ENCODE peak calls at places on chromosomes 3 and 15, in seven cellular contexts. A is fibroblast of lung, Z is tibial artery, Y is GM23338, E is left lung, I is endodermal cell, H is stomach. D is an unnamed sample.

GRCh38 chr15:74200394-74200793 is 2.2 kb downstream of the STRA6 start:
- DNase-seq in A (peak), Z (peak), Y (no peak), E (no peak), I (no peak), H (no peak), D (no peak)

GRCh38 chr3:59482684-59483083 is 432.9 kb upstream of the CFAP20DC start:
- DNase-seq in A (no peak), Z (no peak), Y (no peak), E (no peak), I (no peak), H (no peak), D (no peak)

GRCh38 chr3:197736010-197736490 is 654 bp downstream of the RUBCN start:
- DNase-seq in A (no peak), Z (no peak), Y (peak), E (no peak), I (peak), H (peak), D (no peak)

GRCh38 chr15:89367485-89368451 is 33.1 kb upstream of the POLG start:
- DNase-seq in A (no peak), Z (no peak), Y (peak), E (no peak), I (peak), H (no peak), D (no peak)

GRCh38 chr3:197015790-197016705 is 13.6 kb downstream of the MELTF start:
- DNase-seq in A (no peak), Z (no peak), Y (no peak), E (no peak), I (no peak), H (no peak), D (no peak)

GRCh38 chr3:136838641-136839555 is 20.0 kb downstream of the SLC35G2 start:
- DNase-seq in A (peak), Z (no peak), Y (no peak), E (no peak), I (no peak), H (no peak), D (no peak)

GRCh38 chr3:71581451-71581980 is 2.0 kb downstream of the FOXP1 start:
- DNase-seq in A (no peak), Z (peak), Y (peak), E (peak), I (peak), H (peak), D (peak)

GRCh38 chr15:45268135-45268534 is 16.1 kb downstream of the SLC28A2 start:
- DNase-seq in A (no peak), Z (no peak), Y (peak), E (no peak), I (peak), H (peak), D (no peak)

GRCh38 chr3:17179381-17180205 is 294.8 kb downstream of the PLCL2 start:
- DNase-seq in A (peak), Z (no peak), Y (no peak), E (no peak), I (no peak), H (no peak), D (no peak)

GRCh38 chr15:49415638-49416037 is 7.4 kb upstream of the FGF7 start:
- DNase-seq in A (peak), Z (no peak), Y (no peak), E (no peak), I (no peak), H (no peak), D (no peak)

GRCh38 chr3:173843060-173843459 is 445.5 kb downstream of the NLGN1 start:
- DNase-seq in A (no peak), Z (no peak), Y (no peak), E (no peak), I (no peak), H (no peak), D (no peak)

DNA sequence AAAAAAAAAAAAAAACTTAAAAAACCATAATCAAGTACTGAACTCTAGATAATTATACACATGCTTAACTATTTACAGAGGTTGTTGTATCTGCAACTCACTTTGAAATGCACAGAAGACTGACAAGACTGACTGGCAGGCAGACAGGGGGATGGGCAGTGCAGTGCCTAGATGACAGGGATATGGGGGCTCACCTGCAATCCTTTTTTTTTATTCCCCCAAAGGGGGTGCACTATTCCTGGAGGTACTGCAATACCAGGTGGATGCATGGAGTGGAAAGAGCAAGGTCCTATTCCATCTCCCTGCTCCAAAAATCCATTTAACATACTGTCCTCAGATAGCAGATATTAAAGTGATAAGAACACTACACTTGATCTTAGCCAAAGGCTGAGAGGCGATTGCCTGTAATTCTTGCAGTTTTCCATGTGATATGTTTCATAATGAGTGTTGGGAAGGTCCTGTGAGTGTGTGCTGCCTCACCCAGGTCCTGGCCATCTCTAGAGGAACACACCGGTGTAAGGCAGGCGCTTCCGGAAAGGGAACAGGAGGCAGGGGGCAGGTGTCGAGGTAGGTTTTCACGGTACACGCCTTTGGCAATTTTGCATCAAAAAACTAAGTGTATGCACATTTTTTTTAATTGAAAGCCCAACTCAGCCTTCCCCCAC is 22.7 kb downstream of the SEC61A1 start:
- DNase-seq in A (no peak), Z (no peak), Y (no peak), E (no peak), I (no peak), H (no peak), D (no peak)
- H3K4me3 ChIP-seq in A (peak), Z (peak), Y (peak), E (peak), I (peak), H (peak), D (peak)

GRCh38 chr15:63349156-63349555 is 32.5 kb downstream of the CA12 start:
- DNase-seq in A (no peak), Z (no peak), Y (no peak), E (no peak), I (no peak), H (no peak), D (no peak)

GRCh38 chr15:63349621-63350020 is 32.0 kb downstream of the CA12 start:
- DNase-seq in A (no peak), Z (no peak), Y (no peak), E (no peak), I (no peak), H (no peak), D (no peak)

GRCh38 chr15:63350178-63350621 is 31.4 kb downstream of the CA12 start:
- DNase-seq in A (peak), Z (peak), Y (no peak), E (no peak), I (no peak), H (no peak), D (no peak)

GRCh38 chr15:63352808-63353207 is 28.8 kb downstream of the CA12 start:
- DNase-seq in A (no peak), Z (no peak), Y (no peak), E (no peak), I (no peak), H (no peak), D (no peak)

DNA sequence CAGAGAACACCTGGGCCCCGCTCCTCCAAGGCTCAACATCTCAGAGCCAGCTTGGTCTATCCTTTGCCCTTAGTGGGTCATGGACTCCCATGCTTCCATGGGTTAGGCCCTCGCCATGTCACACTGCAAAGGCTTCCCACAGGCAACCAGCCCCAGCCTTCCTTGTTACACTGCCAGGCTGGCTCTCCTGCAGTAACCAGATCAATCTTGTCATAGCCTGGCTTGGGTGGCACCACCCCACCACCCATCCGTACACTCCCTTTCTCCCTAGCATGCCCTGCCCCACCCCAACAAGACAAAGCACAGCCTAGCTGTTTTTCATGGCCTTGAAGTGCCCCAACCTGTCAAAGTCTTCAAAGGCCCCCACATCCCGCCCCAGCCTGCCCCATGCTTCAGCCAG is 30.5 kb downstream of the CA12 start:
- DNase-seq in A (no peak), Z (no peak), Y (no peak), E (no peak), I (no peak), H (no peak), D (no peak)
- H3K27ac ChIP-seq in A (no peak), Z (no peak), Y (no peak), E (no peak), I (no peak), H (no peak), D (no peak)

DNA sequence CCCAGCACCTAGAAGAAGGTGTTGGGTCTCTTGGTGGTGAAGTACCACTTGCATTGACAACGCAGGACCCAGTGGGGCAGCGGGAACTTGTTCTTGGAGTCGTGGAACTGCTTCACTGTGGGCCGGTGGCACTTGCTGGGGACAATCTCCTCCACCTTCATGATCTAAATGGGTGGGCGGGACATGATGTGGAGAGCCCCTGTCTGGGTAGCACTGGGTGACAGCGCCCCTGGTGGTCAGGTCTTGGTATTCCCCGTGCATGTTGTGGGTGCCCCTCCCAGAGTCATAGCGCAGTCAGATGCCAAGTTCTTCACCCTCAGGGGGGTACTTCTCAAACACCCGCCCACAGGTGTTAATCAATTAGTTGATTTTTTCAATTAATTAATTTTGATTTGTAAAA is 60.2 kb downstream of the AGBL1 start:
- DNase-seq in A (no peak), Z (no peak), Y (peak), E (peak), I (peak), H (no peak), D (no peak)
- TF ChIP-seq CTCF in A (no peak), Z (no peak), Y (peak), E (no peak), I (peak), H (no peak), D (no peak)

DNA sequence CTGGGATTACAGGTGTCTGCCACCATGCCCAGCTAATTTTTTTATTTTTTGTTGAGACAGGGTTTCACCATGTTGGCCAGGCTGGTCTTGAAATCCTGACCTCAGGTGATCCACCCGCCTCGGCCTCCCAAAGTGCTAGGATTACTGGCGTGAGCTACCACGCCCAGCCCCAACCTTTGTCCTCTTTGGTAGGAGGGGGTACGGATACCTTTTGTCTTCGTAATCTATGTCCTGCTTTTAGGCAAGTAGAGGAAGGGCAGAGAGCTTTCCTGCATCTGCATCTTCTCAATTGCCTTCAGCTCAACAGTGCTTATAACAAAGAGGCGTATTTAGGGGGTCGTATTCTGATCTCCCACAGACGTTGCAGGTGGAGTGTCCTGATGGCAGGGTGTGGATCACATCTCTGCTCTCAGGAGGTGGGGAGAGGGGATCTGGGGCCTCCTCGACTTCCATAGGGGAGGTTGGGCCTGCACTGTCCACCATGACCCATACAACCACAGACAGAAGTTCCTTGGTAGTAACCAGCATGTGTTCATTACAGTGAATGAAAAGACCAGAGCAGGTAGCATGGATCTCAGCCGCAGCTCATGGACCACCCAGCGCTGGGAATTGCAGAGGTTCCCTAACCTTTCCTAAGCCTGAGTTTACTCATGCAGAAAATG is 21.4 kb upstream of the KCTD6 start:
- DNase-seq in A (no peak), Z (no peak), Y (no peak), E (no peak), I (peak), H (no peak), D (no peak)
- H3K4me3 ChIP-seq in A (no peak), Z (no peak), Y (no peak), E (no peak), I (peak), H (no peak), D (no peak)

GRCh38 chr3:177144922-177145321 is 52.4 kb downstream of the TBL1XR1 start:
- DNase-seq in A (no peak), Z (no peak), Y (no peak), E (no peak), I (no peak), H (no peak), D (no peak)
- H3K27ac ChIP-seq in A (no peak), Z (no peak), Y (peak), E (no peak), I (no peak), H (no peak), D (no peak)

DNA sequence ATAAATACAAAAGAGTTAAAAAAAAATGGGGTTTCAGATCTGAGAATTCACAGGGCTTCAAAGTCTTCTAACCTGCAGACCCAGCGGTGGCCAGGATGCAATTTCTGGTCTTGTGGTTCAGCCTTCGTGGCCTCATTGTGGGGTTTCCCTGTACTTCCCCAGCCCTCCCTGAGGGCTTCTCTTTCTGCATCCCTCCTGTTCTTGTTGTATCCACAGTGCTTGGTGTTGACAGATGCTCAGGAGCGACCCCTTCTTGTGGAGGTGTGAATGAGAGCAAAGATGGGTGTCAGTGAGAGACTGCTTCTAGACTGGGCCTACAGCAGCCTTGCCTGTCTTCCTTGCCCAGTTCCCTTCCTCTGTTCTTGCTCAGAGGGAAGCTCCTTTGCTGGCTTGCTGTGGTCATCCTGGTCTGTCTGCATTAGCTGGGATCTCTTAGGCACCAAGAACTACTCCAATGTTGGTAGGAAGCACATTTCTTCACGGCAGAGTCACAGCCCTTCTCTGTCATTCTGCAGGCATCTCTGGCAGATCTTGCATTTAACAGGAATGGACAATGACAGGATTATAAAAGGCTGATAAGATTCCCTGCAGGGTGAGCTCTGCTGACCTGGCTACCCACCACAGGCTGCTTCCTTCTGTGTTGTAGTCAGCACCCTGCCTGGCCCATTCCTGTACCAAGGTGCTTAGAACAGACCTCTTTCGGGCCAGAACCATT is 317.8 kb upstream of the C2CD4B start:
- DNase-seq in A (no peak), Z (no peak), Y (peak), E (no peak), I (peak), H (no peak), D (no peak)
- TF ChIP-seq CTCF in A (no peak), Z (no peak), Y (peak), E (no peak), I (peak), H (no peak), D (no peak)

GRCh38 chr3:57596495-57597239 is 477 bp downstream of the ARF4 start:
- DNase-seq in A (peak), Z (peak), Y (peak), E (peak), I (peak), H (peak), D (peak)

GRCh38 chr3:57594576-57594975 is 2.6 kb downstream of the ARF4 start:
- DNase-seq in A (no peak), Z (no peak), Y (no peak), E (no peak), I (no peak), H (no peak), D (no peak)

GRCh38 chr3:57592306-57592705 is 4.8 kb downstream of the ARF4 start:
- DNase-seq in A (no peak), Z (no peak), Y (no peak), E (no peak), I (no peak), H (no peak), D (no peak)

GRCh38 chr3:57597240-57597972 is at the start of gene ARF4:
- DNase-seq in A (peak), Z (peak), Y (peak), E (peak), I (peak), H (peak), D (peak)

DNA sequence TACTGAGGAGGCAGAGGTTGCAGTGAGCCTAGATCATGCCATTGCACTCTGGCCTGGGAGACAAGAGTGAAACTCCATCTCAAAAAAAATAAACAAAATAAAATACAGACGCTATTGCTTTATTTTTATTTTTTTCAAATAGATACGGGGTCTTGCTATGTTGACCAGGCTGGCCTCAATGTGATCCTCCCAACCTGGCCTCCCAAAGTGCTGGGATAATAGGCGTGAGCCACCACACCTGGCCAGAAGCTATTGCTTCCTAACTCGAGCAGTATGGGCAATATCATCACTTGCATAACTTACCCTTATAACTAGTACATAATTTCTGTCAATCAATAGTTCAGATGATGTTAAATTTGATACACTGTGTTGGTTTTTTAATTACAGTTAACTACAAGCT is 3.0 kb downstream of the ARF4 start:
- DNase-seq in A (no peak), Z (no peak), Y (no peak), E (no peak), I (no peak), H (no peak), D (no peak)
- H3K4me3 ChIP-seq in A (peak), Z (peak), Y (no peak), E (peak), I (peak), H (peak), D (peak)